ENCODE peak calls at places on chromosomes 5 and 9, in five cellular contexts. H, A, R, F and O are unnamed samples.

GRCh38 chr5:82156876-82157275 is 121.3 kb downstream of the RPS23 start:
- DNase-seq in H (no peak), A (peak), R (no peak), F (no peak), O (no peak)

GRCh38 chr9:2053883-2054845 is 39.0 kb downstream of the SMARCA2 start:
- DNase-seq in H (no peak), A (no peak), R (no peak), F (no peak), O (no peak)

GRCh38 chr5:65766159-65766558 is 44.2 kb downstream of the NLN start:
- DNase-seq in H (no peak), A (no peak), R (no peak), F (no peak), O (no peak)

GRCh38 chr5:32280656-32281081 is 32.1 kb downstream of the MTMR12 start:
- DNase-seq in H (no peak), A (no peak), R (no peak), F (no peak), O (no peak)

GRCh38 chr5:156438076-156438475 is 111.1 kb downstream of the SGCD start:
- DNase-seq in H (no peak), A (no peak), R (no peak), F (no peak), O (no peak)

GRCh38 chr9:130927995-130928900 is 10.8 kb downstream of the FIBCD1 start:
- DNase-seq in H (no peak), A (no peak), R (no peak), F (peak), O (no peak)

GRCh38 chr5:178081571-178082244 is 31.6 kb upstream of the N4BP3 start:
- DNase-seq in H (no peak), A (no peak), R (no peak), F (no peak), O (no peak)

GRCh38 chr5:1468247-1468612 is 23.0 kb upstream of the SLC6A3 start:
- DNase-seq in H (no peak), A (peak), R (no peak), F (no peak), O (peak)

GRCh38 chr9:70053864-70054263 is 10.2 kb downstream of the MAMDC2 start:
- DNase-seq in H (no peak), A (no peak), R (no peak), F (peak), O (no peak)

GRCh38 chr5:133996683-133997252 is 8.0 kb downstream of the VDAC1 start:
- DNase-seq in H (no peak), A (peak), R (no peak), F (no peak), O (no peak)

GRCh38 chr5:59164041-59164830 is 581.4 kb downstream of the RAB3C start:
- DNase-seq in H (no peak), A (no peak), R (no peak), F (no peak), O (no peak)

GRCh38 chr5:148011407-148012124 is 52.2 kb upstream of the SPINK5 start:
- DNase-seq in H (no peak), A (no peak), R (no peak), F (peak), O (no peak)

GRCh38 chr5:152288499-152288898 is 116.6 kb downstream of the NMUR2 start:
- DNase-seq in H (no peak), A (no peak), R (peak), F (no peak), O (no peak)

GRCh38 chr5:147176422-147176821 is 58.4 kb upstream of the STK32A start:
- DNase-seq in H (no peak), A (no peak), R (no peak), F (no peak), O (no peak)

GRCh38 chr5:176490291-176490690 is 42.1 kb downstream of the FAF2 start:
- DNase-seq in H (no peak), A (no peak), R (no peak), F (no peak), O (no peak)

GRCh38 chr5:80559244-80559643 is 10.8 kb downstream of the ANKRD34B start:
- DNase-seq in H (no peak), A (no peak), R (no peak), F (no peak), O (no peak)

DNA sequence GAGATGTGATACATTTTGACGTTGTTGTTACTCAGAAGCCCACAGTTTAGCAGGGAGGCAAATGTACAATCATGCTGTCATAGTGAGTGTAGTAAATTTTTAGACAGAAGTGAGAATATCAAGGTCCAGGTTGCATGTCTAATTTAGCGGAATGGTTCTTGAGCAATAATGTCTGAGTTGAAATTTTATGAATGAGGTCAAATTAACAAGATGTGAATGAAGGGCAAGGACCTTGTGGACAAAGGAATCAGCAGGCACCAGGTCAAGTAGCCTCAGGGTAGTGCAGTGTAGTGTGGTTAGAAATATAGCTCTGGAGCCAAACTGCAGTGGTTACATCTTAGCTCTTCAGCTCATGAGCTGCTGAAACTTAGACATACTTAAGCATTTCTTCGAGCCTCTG is 36.2 kb downstream of the TNFSF8 start:
- DNase-seq in H (no peak), A (no peak), R (no peak), F (no peak), O (no peak)
- H3K27ac ChIP-seq in H (no peak), A (no peak), R (no peak), F (no peak), O (no peak)

DNA sequence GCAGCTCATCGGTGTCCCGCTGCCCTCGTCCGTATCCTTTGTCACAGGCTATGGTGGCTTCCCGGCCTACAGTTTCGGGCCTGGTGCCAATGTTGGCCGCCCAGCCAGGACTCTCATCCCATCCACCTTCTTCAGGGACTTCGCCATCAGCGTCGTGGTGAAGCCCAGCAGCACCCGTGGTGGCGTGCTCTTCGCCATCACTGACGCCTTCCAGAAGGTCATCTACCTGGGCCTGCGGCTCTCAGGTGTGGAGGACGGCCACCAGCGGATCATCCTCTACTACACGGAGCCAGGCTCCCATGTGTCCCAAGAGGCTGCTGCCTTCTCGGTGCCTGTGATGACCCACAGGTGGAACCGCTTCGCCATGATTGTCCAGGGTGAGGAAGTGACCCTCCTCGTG is 41.9 kb downstream of the COL15A1 start:
- DNase-seq in H (no peak), A (no peak), R (no peak), F (no peak), O (no peak)
- H3K27ac ChIP-seq in H (no peak), A (no peak), R (no peak), F (no peak), O (no peak)

DNA sequence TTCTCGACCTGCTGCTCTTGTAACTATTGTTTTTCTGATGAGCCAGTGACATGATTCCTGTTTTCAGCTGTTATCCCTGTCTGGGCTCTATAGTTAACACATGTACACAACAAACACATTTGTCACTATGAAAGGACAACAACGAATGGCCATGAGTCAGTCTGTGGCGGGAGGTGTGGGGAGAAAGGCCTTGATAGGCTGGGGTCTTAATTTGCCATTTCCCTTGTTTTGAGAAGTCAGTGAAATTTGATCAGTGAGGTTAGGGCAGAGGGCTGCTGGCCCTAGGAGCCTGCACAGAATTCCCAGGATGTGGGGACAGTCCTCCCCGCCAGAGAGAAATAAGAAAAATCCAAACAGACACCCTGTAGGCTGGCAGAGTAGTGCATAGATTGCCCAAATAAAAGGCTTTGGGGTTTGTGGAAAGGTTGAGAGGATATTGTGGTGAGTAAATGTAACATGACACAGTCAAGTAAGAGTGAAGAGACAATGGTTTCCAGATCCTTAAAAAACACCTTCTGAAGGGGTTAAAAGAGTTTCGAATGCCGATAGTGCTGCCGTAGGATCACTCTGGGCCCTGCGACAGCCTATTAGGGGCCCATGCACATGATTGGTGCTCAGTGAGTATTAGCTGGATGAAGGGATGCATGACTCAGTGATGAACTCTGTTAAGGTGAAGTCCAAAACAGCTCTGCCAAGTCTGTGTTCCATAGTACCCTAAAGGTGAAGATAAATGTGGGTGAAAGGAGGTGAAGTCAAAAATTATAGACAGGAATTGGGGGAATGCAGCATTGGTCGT is 110.9 kb upstream of the PRRC1 start:
- DNase-seq in H (no peak), A (peak), R (no peak), F (no peak), O (no peak)
- H3K27ac ChIP-seq in H (no peak), A (peak), R (no peak), F (no peak), O (no peak)

GRCh38 chr9:101064206-101064605 is 35.7 kb downstream of the PLPPR1 start:
- DNase-seq in H (no peak), A (no peak), R (no peak), F (no peak), O (no peak)
- H3K27ac ChIP-seq in H (no peak), A (no peak), R (no peak), F (no peak), O (no peak)

GRCh38 chr5:41793156-41793770 is 77.0 kb downstream of the OXCT1 start:
- DNase-seq in H (no peak), A (no peak), R (no peak), F (peak), O (no peak)

GRCh38 chr5:41788800-41789395 is 81.3 kb downstream of the OXCT1 start:
- DNase-seq in H (no peak), A (no peak), R (no peak), F (no peak), O (no peak)

GRCh38 chr5:41790038-41790776 is 80.0 kb downstream of the OXCT1 start:
- DNase-seq in H (no peak), A (no peak), R (no peak), F (no peak), O (no peak)

GRCh38 chr5:41787257-41787656 is 83.0 kb downstream of the OXCT1 start:
- DNase-seq in H (no peak), A (peak), R (no peak), F (no peak), O (no peak)

DNA sequence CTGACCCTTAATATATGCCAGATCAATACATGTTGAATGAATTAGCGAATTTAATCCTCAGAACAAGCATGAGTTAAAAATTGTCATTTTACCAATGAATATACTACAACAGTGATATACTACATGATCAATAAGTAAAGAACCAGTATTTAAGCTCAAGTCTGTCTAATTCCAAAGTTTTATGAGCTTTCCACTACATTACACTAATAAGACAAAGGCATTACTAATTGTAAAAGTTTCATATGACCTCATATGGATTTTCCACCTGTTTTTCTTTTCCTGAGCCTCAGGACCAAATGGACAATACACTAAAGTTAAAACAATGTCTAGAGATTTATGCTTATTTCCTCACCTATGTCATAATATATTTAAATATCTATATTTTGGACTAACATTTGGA is 80.8 kb downstream of the OXCT1 start:
- DNase-seq in H (no peak), A (no peak), R (no peak), F (no peak), O (no peak)
- H3K27ac ChIP-seq in H (no peak), A (no peak), R (no peak), F (no peak), O (no peak)